ENCODE peak calls at places on chromosomes 13 and 19, in five cellular contexts. One of them, this sample, is unnamed.

GRCh38 chr19:40756502-40757110 is 5.6 kb downstream of the SNRPA start:
- DNase-seq in GM23338: no peak
- DNase-seq in breast epithelium: no peak
- DNase-seq in brain microvascular endothelial cell: no peak
- DNase-seq in ascending aorta: no peak
- DNase-seq in this sample: no peak

GRCh38 chr19:9818175-9818733 is 625 bp downstream of the FBXL12 start:
- DNase-seq in GM23338: no peak
- DNase-seq in breast epithelium: no peak
- DNase-seq in brain microvascular endothelial cell: no peak
- DNase-seq in ascending aorta: no peak
- DNase-seq in this sample: no peak

GRCh38 chr19:34316741-34317241 is 48.2 kb upstream of the GPI start:
- DNase-seq in GM23338: no peak
- DNase-seq in breast epithelium: no peak
- DNase-seq in brain microvascular endothelial cell: peak; percentile 24
- DNase-seq in ascending aorta: no peak
- DNase-seq in this sample: no peak

GRCh38 chr19:1580957-1581356 is 11.7 kb downstream of the MBD3 start:
- DNase-seq in GM23338: no peak
- DNase-seq in breast epithelium: no peak
- DNase-seq in brain microvascular endothelial cell: no peak
- DNase-seq in ascending aorta: no peak
- DNase-seq in this sample: no peak

GRCh38 chr13:80841346-80841882 is 500.5 kb upstream of the SPRY2 start:
- DNase-seq in GM23338: no peak
- DNase-seq in breast epithelium: no peak
- DNase-seq in brain microvascular endothelial cell: no peak
- DNase-seq in ascending aorta: no peak
- DNase-seq in this sample: no peak

GRCh38 chr13:110106726-110107125 is 200.2 kb downstream of the COL4A1 start:
- DNase-seq in GM23338: no peak
- DNase-seq in breast epithelium: no peak
- DNase-seq in brain microvascular endothelial cell: no peak
- DNase-seq in ascending aorta: no peak
- DNase-seq in this sample: no peak

GRCh38 chr13:43289458-43290255 is 266.3 kb downstream of the DNAJC15 start:
- DNase-seq in GM23338: no peak
- DNase-seq in breast epithelium: no peak
- DNase-seq in brain microvascular endothelial cell: no peak
- DNase-seq in ascending aorta: no peak
- DNase-seq in this sample: no peak

GRCh38 chr19:1987197-1988187 is 28.0 kb downstream of the BTBD2 start:
- DNase-seq in GM23338: peak; percentile 44
- DNase-seq in breast epithelium: no peak
- DNase-seq in brain microvascular endothelial cell: no peak
- DNase-seq in ascending aorta: no peak
- DNase-seq in this sample: no peak

GRCh38 chr13:27012482-27013197 is 159.0 kb downstream of the USP12 start:
- DNase-seq in GM23338: no peak
- DNase-seq in breast epithelium: no peak
- DNase-seq in brain microvascular endothelial cell: no peak
- DNase-seq in ascending aorta: no peak
- DNase-seq in this sample: peak; percentile 43

GRCh38 chr13:103716689-103717088 is 650.5 kb upstream of the SLC10A2 start:
- DNase-seq in GM23338: no peak
- DNase-seq in breast epithelium: no peak
- DNase-seq in brain microvascular endothelial cell: no peak
- DNase-seq in ascending aorta: no peak
- DNase-seq in this sample: no peak

GRCh38 chr13:104143760-104144406 is 1077.7 kb upstream of the SLC10A2 start:
- DNase-seq in GM23338: peak; percentile 25
- DNase-seq in breast epithelium: no peak
- DNase-seq in brain microvascular endothelial cell: no peak
- DNase-seq in ascending aorta: no peak
- DNase-seq in this sample: no peak

GRCh38 chr19:18710986-18711751 is 27.7 kb downstream of the CRTC1 start:
- DNase-seq in GM23338: peak; percentile 41
- DNase-seq in breast epithelium: no peak
- DNase-seq in brain microvascular endothelial cell: no peak
- DNase-seq in ascending aorta: peak; percentile 79
- DNase-seq in this sample: no peak
- H3K27ac ChIP-seq in GM23338: no peak overlapping the region
- H3K27ac ChIP-seq in breast epithelium: no peak overlapping the region
- H3K27ac ChIP-seq in brain microvascular endothelial cell: no peak overlapping the region
- H3K27ac ChIP-seq in ascending aorta: peak overlapping the region; percentile 39
- H3K27ac ChIP-seq in this sample: no peak overlapping the region

GRCh38 chr13:24225062-24225461 is 64.5 kb downstream of the SPATA13 start:
- DNase-seq in GM23338: no peak
- DNase-seq in breast epithelium: no peak
- DNase-seq in brain microvascular endothelial cell: no peak
- DNase-seq in ascending aorta: no peak
- DNase-seq in this sample: no peak
- H3K27ac ChIP-seq in GM23338: no peak overlapping the region
- H3K27ac ChIP-seq in breast epithelium: no peak overlapping the region
- H3K27ac ChIP-seq in brain microvascular endothelial cell: no peak overlapping the region
- H3K27ac ChIP-seq in ascending aorta: no peak overlapping the region
- H3K27ac ChIP-seq in this sample: no peak overlapping the region

GRCh38 chr13:51679616-51680015 is 95.4 kb downstream of the WDFY2 start:
- DNase-seq in GM23338: no peak
- DNase-seq in breast epithelium: no peak
- DNase-seq in brain microvascular endothelial cell: no peak
- DNase-seq in ascending aorta: no peak
- DNase-seq in this sample: no peak

GRCh38 chr13:51681037-51681678 is 96.9 kb downstream of the WDFY2 start:
- DNase-seq in GM23338: no peak
- DNase-seq in breast epithelium: no peak
- DNase-seq in brain microvascular endothelial cell: peak; percentile 57
- DNase-seq in ascending aorta: no peak
- DNase-seq in this sample: peak; percentile 44

GRCh38 chr13:51684076-51684475 is 99.8 kb downstream of the WDFY2 start:
- DNase-seq in GM23338: no peak
- DNase-seq in breast epithelium: no peak
- DNase-seq in brain microvascular endothelial cell: no peak
- DNase-seq in ascending aorta: no peak
- DNase-seq in this sample: peak; percentile 27

GRCh38 chr13:51682691-51683090 is 98.4 kb downstream of the WDFY2 start:
- DNase-seq in GM23338: no peak
- DNase-seq in breast epithelium: no peak
- DNase-seq in brain microvascular endothelial cell: no peak
- DNase-seq in ascending aorta: no peak
- DNase-seq in this sample: no peak

DNA sequence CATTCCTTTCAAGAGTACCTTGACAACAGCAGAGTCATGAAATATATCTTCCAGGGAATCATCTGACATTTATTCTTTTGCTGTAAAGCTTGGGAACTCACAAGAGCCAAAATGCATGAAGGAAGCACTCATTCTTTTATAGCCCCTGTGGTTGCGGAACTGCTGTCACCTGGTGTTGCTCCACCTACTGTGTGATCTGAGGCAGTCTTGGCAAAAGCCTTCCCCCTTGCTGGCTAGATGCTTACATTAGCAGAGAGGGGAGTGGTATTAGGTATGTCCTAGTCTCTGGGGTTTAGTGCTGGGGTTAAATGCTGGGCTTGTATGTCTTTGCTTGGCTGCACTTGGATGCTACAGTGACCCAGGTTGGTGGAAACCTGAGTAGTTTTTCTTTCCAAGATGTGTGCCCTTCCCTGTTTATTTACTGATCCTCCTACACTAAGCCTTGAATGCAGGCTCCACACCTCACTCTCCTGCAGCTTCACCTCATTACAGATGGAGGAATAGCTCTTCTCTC is 99.3 kb downstream of the WDFY2 start:
- DNase-seq in GM23338: peak; percentile 41
- DNase-seq in breast epithelium: no peak
- DNase-seq in brain microvascular endothelial cell: no peak
- DNase-seq in ascending aorta: no peak
- DNase-seq in this sample: no peak
- H3K27ac ChIP-seq in GM23338: no peak overlapping the region
- H3K27ac ChIP-seq in breast epithelium: no peak overlapping the region
- H3K27ac ChIP-seq in brain microvascular endothelial cell: no peak overlapping the region
- H3K27ac ChIP-seq in ascending aorta: no peak overlapping the region
- H3K27ac ChIP-seq in this sample: no peak overlapping the region

GRCh38 chr13:97136418-97136817 is 85.7 kb upstream of the MBNL2 start:
- DNase-seq in GM23338: no peak
- DNase-seq in breast epithelium: peak; percentile 75
- DNase-seq in brain microvascular endothelial cell: no peak
- DNase-seq in ascending aorta: no peak
- DNase-seq in this sample: peak; percentile 45

GRCh38 chr13:97140611-97141010 is 81.5 kb upstream of the MBNL2 start:
- DNase-seq in GM23338: no peak
- DNase-seq in breast epithelium: no peak
- DNase-seq in brain microvascular endothelial cell: peak; percentile 13
- DNase-seq in ascending aorta: no peak
- DNase-seq in this sample: no peak

GRCh38 chr13:97141564-97142005 is 80.5 kb upstream of the MBNL2 start:
- DNase-seq in GM23338: peak; percentile 65
- DNase-seq in breast epithelium: peak; percentile 61
- DNase-seq in brain microvascular endothelial cell: peak; percentile 89
- DNase-seq in ascending aorta: peak; percentile 66
- DNase-seq in this sample: peak; percentile 80

GRCh38 chr13:97142452-97142851 is 79.7 kb upstream of the MBNL2 start:
- DNase-seq in GM23338: peak; percentile 56
- DNase-seq in breast epithelium: no peak
- DNase-seq in brain microvascular endothelial cell: peak; percentile 21
- DNase-seq in ascending aorta: no peak
- DNase-seq in this sample: no peak

DNA sequence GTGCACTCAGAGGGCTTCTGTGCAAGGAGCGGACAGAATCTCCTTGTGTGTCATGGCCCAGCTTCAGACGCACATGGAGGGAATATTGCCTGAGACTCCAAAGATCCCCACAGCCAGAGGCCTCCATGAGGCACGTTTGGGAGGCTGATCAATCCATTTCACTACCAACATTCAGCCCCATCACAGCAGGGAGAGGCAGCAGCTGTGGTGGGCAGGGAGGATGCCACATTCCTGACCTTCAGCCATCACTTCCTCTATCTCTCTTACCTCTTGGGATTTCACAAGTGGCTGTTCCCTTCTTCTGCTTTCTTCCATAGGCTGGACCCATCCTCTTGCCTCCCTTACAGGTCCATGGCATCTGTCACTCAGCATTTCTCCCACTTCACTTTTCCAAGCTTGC is 82.4 kb upstream of the MBNL2 start:
- DNase-seq in GM23338: no peak
- DNase-seq in breast epithelium: no peak
- DNase-seq in brain microvascular endothelial cell: no peak
- DNase-seq in ascending aorta: no peak
- DNase-seq in this sample: no peak
- H3K27ac ChIP-seq in GM23338: no peak overlapping the region
- H3K27ac ChIP-seq in breast epithelium: no peak overlapping the region
- H3K27ac ChIP-seq in brain microvascular endothelial cell: no peak overlapping the region
- H3K27ac ChIP-seq in ascending aorta: no peak overlapping the region
- H3K27ac ChIP-seq in this sample: no peak overlapping the region

DNA sequence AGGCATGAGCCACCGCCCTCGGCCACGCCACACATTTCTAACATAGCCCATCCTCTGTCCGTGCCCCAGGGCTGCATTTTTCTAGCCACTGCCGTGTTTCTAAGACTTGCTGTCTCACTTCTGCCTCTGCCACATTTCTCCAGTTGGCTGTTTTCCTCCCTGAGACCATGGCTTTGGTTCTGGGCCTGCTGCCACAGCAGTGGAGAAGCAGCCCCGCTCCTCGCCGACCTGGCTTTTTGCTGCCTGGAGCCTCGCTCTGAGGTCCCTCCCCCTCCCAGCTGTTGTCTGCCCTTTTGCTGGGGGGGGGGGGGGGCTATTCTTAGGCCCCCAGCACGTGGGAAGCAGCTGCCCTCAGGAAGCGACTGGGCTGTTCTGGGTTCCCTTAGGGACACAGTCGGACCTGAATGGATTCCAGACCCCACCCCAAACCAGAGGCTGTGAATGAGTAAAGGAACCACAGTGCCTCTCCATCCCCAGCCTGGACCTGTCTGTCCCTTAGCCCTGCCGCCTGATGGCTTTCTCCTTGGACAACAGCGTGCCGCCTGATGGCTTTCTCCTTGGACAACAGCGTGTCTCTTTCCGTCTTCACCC is 3.3 kb downstream of the GYS1 start:
- DNase-seq in GM23338: no peak
- DNase-seq in breast epithelium: no peak
- DNase-seq in brain microvascular endothelial cell: no peak
- DNase-seq in ascending aorta: no peak
- DNase-seq in this sample: no peak
- H3K27ac ChIP-seq in GM23338: no peak overlapping the region
- H3K27ac ChIP-seq in breast epithelium: peak overlapping the region; percentile 25
- H3K27ac ChIP-seq in brain microvascular endothelial cell: no peak overlapping the region
- H3K27ac ChIP-seq in ascending aorta: peak overlapping the region; percentile 24
- H3K27ac ChIP-seq in this sample: no peak overlapping the region

GRCh38 chr19:19544257-19545127 is 6.4 kb downstream of the CILP2 start:
- DNase-seq in GM23338: no peak
- DNase-seq in breast epithelium: no peak
- DNase-seq in brain microvascular endothelial cell: no peak
- DNase-seq in ascending aorta: no peak
- DNase-seq in this sample: no peak
- H3K27ac ChIP-seq in GM23338: no peak overlapping the region
- H3K27ac ChIP-seq in breast epithelium: no peak overlapping the region
- H3K27ac ChIP-seq in brain microvascular endothelial cell: no peak overlapping the region
- H3K27ac ChIP-seq in ascending aorta: no peak overlapping the region
- H3K27ac ChIP-seq in this sample: no peak overlapping the region

This sample was measured in A673.